ENCODE peak calls at places on chromosomes 16 and 17, in six cellular contexts. D, F, N, K, S and X are unnamed samples.

GRCh38 chr17:75980188-75981018 is 1.4 kb downstream of the TEN1 start:
- DNase-seq in N (no peak), F (no peak), S (no peak), D (no peak), K (no peak), X (no peak)

GRCh38 chr17:79042421-79043190 is 18.6 kb downstream of the C1QTNF1 start:
- DNase-seq in D (no peak), F (peak), K (peak), N (no peak), S (no peak), X (peak)

GRCh38 chr17:72422505-72423285 is 301.9 kb downstream of the SOX9 start:
- DNase-seq in S (peak), K (peak), D (no peak), F (no peak), N (peak), X (no peak)

GRCh38 chr17:40283662-40284061 is 4.0 kb upstream of the CDC6 start:
- DNase-seq in F (no peak), S (no peak), D (no peak), N (peak), K (peak), X (peak)

GRCh38 chr16:85431431-85432124 is 181.5 kb upstream of the GSE1 start:
- DNase-seq in S (no peak), N (no peak), F (no peak), K (no peak), D (no peak), X (no peak)

GRCh38 chr17:14086189-14086588 is 16.9 kb downstream of the COX10 start:
- DNase-seq in S (no peak), D (no peak), F (no peak), K (no peak), N (no peak), X (no peak)

GRCh38 chr16:54921229-54921824 is 9.3 kb upstream of the IRX5 start:
- DNase-seq in F (no peak), S (no peak), K (no peak), D (no peak), N (no peak), X (peak)

GRCh38 chr16:765488-765865 is 4.9 kb downstream of the MSLN start:
- DNase-seq in K (no peak), N (no peak), F (no peak), S (no peak), D (no peak), X (no peak)

GRCh38 chr17:16052486-16052885 is 52.9 kb downstream of the TTC19 start:
- DNase-seq in F (no peak), D (no peak), K (peak), S (no peak), N (no peak), X (no peak)

GRCh38 chr17:40087903-40088718 is 12.3 kb downstream of the NR1D1 start:
- DNase-seq in F (no peak), S (no peak), D (no peak), N (no peak), K (no peak), X (no peak)

GRCh38 chr16:30011505-30012480 is 966 bp upstream of the DOC2A start:
- DNase-seq in N (no peak), S (no peak), K (no peak), D (peak), F (no peak), X (no peak)

GRCh38 chr17:70137451-70138230 is 31.7 kb upstream of the KCNJ2 start:
- DNase-seq in K (peak), D (no peak), N (peak), S (peak), F (no peak), X (peak)

GRCh38 chr16:30567991-30568638 is 3.4 kb downstream of the ZNF688 start:
- DNase-seq in S (no peak), K (peak), N (peak), F (no peak), D (no peak), X (peak)